ENCODE peak calls at places on chromosomes 2 and 18, in seven cellular contexts. One of them, this sample, is unnamed.

GRCh38 chr2:20496069-20496468 is 49.2 kb downstream of the RHOB start:
- DNase-seq in SK-N-SH: no peak
- DNase-seq in HCT116: peak
- DNase-seq in HepG2: peak
- DNase-seq in H1: no peak
- DNase-seq in K562: no peak
- DNase-seq in GM12878: no peak
- DNase-seq in this sample: no peak

GRCh38 chr18:23977709-23978483 is 36.7 kb upstream of the TTC39C start:
- DNase-seq in HepG2: no peak
- DNase-seq in SK-N-SH: no peak
- DNase-seq in HCT116: no peak
- DNase-seq in GM12878: no peak
- DNase-seq in H1: no peak
- DNase-seq in K562: no peak
- DNase-seq in this sample: no peak

GRCh38 chr2:32622570-32623310 is 5.1 kb upstream of the TTC27 start:
- DNase-seq in HepG2: peak
- DNase-seq in HCT116: no peak
- DNase-seq in H1: no peak
- DNase-seq in K562: no peak
- DNase-seq in SK-N-SH: no peak
- DNase-seq in GM12878: no peak
- DNase-seq in this sample: no peak

GRCh38 chr2:201887851-201888451 is 81.6 kb downstream of the CDK15 start:
- DNase-seq in SK-N-SH: no peak
- DNase-seq in HCT116: no peak
- DNase-seq in HepG2: no peak
- DNase-seq in GM12878: no peak
- DNase-seq in H1: no peak
- DNase-seq in K562: no peak
- DNase-seq in this sample: no peak

GRCh38 chr2:188245230-188245629 is 46.4 kb upstream of the GULP1 start:
- DNase-seq in GM12878: no peak
- DNase-seq in HCT116: no peak
- DNase-seq in HepG2: no peak
- DNase-seq in SK-N-SH: no peak
- DNase-seq in H1: no peak
- DNase-seq in K562: no peak
- DNase-seq in this sample: no peak

GRCh38 chr2:138403431-138403927 is 98.1 kb upstream of the SPOPL start:
- DNase-seq in K562: no peak
- DNase-seq in HCT116: no peak
- DNase-seq in GM12878: no peak
- DNase-seq in H1: no peak
- DNase-seq in SK-N-SH: no peak
- DNase-seq in HepG2: no peak
- DNase-seq in this sample: no peak

GRCh38 chr2:8581048-8581561 is 100.8 kb upstream of the ID2 start:
- DNase-seq in HepG2: no peak
- DNase-seq in K562: no peak
- DNase-seq in GM12878: no peak
- DNase-seq in HCT116: no peak
- DNase-seq in H1: no peak
- DNase-seq in SK-N-SH: no peak
- DNase-seq in this sample: no peak

GRCh38 chr18:23226930-23227728 is 91.8 kb downstream of the CABLES1 start:
- DNase-seq in K562: no peak
- DNase-seq in HCT116: no peak
- DNase-seq in H1: no peak
- DNase-seq in HepG2: no peak
- DNase-seq in SK-N-SH: no peak
- DNase-seq in GM12878: no peak
- DNase-seq in this sample: no peak

GRCh38 chr2:18966131-18966530 is 376.8 kb upstream of the NT5C1B start:
- DNase-seq in HCT116: no peak
- DNase-seq in H1: no peak
- DNase-seq in K562: no peak
- DNase-seq in HepG2: no peak
- DNase-seq in GM12878: no peak
- DNase-seq in SK-N-SH: no peak
- DNase-seq in this sample: no peak

GRCh38 chr2:9613291-9613690 is 17.5 kb downstream of the YWHAQ start:
- DNase-seq in HepG2: no peak
- DNase-seq in H1: no peak
- DNase-seq in HCT116: no peak
- DNase-seq in SK-N-SH: no peak
- DNase-seq in GM12878: no peak
- DNase-seq in K562: no peak
- DNase-seq in this sample: no peak

GRCh38 chr2:102669401-102669800 is 50.0 kb downstream of the SLC9A2 start:
- DNase-seq in H1: no peak
- DNase-seq in SK-N-SH: no peak
- DNase-seq in GM12878: no peak
- DNase-seq in K562: no peak
- DNase-seq in HepG2: no peak
- DNase-seq in HCT116: no peak
- DNase-seq in this sample: no peak

GRCh38 chr2:119117891-119118882 is 40.4 kb downstream of the C1QL2 start:
- DNase-seq in HCT116: no peak
- DNase-seq in HepG2: no peak
- DNase-seq in GM12878: no peak
- DNase-seq in H1: no peak
- DNase-seq in K562: no peak
- DNase-seq in SK-N-SH: no peak
- DNase-seq in this sample: no peak

GRCh38 chr2:42167458-42167857 is 1.7 kb upstream of the EML4 start:
- DNase-seq in GM12878: no peak
- DNase-seq in HCT116: no peak
- DNase-seq in H1: no peak
- DNase-seq in SK-N-SH: no peak
- DNase-seq in K562: no peak
- DNase-seq in HepG2: no peak
- DNase-seq in this sample: no peak

GRCh38 chr2:985317-985898 is 34.8 kb downstream of the SNTG2 start:
- DNase-seq in HCT116: no peak
- DNase-seq in K562: no peak
- DNase-seq in H1: no peak
- DNase-seq in HepG2: no peak
- DNase-seq in SK-N-SH: peak
- DNase-seq in GM12878: no peak
- DNase-seq in this sample: no peak

GRCh38 chr2:88448248-88448647 is 4.2 kb downstream of the FOXI3 start:
- DNase-seq in HCT116: no peak
- DNase-seq in K562: no peak
- DNase-seq in HepG2: no peak
- DNase-seq in SK-N-SH: no peak
- DNase-seq in H1: no peak
- DNase-seq in GM12878: no peak
- DNase-seq in this sample: no peak
- TF ChIP-seq YY1 in HCT116: no peak
- TF ChIP-seq YY1 in K562: no peak
- TF ChIP-seq YY1 in HepG2: no peak
- TF ChIP-seq YY1 in SK-N-SH: no peak
- TF ChIP-seq YY1 in H1: no peak
- TF ChIP-seq YY1 in GM12878: no peak
- TF ChIP-seq YY1 in this sample: no peak

DNA sequence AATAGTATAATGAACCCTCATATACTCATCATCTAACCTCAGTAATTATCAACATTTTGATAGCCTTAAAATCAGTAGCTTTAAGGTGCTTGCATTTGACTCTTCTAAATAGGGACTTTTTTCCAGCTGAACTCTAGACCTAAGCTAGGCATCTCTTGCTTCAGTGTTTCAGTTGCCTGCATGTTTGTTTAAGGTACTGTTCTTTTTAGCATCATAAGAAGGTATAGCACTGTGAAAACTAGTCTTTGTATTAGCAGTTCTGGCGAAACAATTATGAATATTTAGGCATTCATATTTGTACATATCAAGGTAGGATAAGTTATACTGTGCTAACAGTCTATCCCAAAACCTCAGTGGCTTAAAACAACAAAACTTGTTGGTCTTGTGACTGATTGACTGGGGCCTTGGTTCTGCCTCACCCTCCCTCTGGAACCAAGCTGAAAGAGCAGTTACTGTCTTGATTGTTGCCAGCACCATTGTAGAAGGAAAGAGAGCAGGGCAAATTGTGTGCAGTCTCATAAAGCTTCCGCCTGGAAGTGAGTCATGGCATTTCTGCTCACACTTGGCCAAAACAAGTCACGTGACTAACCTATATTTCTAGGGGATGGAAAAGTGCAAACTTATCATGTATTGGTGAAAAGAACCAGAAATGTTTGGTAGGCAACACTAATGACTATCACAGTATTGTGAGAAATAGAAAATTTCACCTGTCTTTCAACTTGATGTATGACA is 24.3 kb downstream of the GALNT1 start:
- DNase-seq in HepG2: no peak
- DNase-seq in GM12878: no peak
- DNase-seq in HCT116: no peak
- DNase-seq in H1: no peak
- DNase-seq in K562: no peak
- DNase-seq in SK-N-SH: no peak
- DNase-seq in this sample: no peak
- TF ChIP-seq YY1 in HepG2: no peak
- TF ChIP-seq YY1 in GM12878: no peak
- TF ChIP-seq YY1 in HCT116: no peak
- TF ChIP-seq YY1 in H1: no peak
- TF ChIP-seq YY1 in K562: no peak
- TF ChIP-seq YY1 in SK-N-SH: no peak
- TF ChIP-seq YY1 in this sample: no peak

GRCh38 chr18:77906103-77906502 is 656.5 kb downstream of the GALR1 start:
- DNase-seq in H1: no peak
- DNase-seq in HCT116: no peak
- DNase-seq in K562: no peak
- DNase-seq in HepG2: no peak
- DNase-seq in SK-N-SH: no peak
- DNase-seq in GM12878: no peak
- DNase-seq in this sample: no peak

GRCh38 chr18:77897606-77898005 is 648.0 kb downstream of the GALR1 start:
- DNase-seq in SK-N-SH: no peak
- DNase-seq in H1: no peak
- DNase-seq in K562: no peak
- DNase-seq in HepG2: no peak
- DNase-seq in HCT116: no peak
- DNase-seq in GM12878: no peak
- DNase-seq in this sample: no peak

GRCh38 chr18:77905011-77905410 is 655.4 kb downstream of the GALR1 start:
- DNase-seq in K562: no peak
- DNase-seq in HCT116: no peak
- DNase-seq in SK-N-SH: no peak
- DNase-seq in GM12878: no peak
- DNase-seq in H1: no peak
- DNase-seq in HepG2: no peak
- DNase-seq in this sample: no peak

GRCh38 chr18:77905449-77906055 is 655.9 kb downstream of the GALR1 start:
- DNase-seq in HCT116: no peak
- DNase-seq in H1: no peak
- DNase-seq in SK-N-SH: no peak
- DNase-seq in K562: no peak
- DNase-seq in GM12878: no peak
- DNase-seq in HepG2: no peak
- DNase-seq in this sample: no peak

GRCh38 chr18:77899972-77900754 is 650.5 kb downstream of the GALR1 start:
- DNase-seq in HCT116: no peak
- DNase-seq in SK-N-SH: peak
- DNase-seq in HepG2: no peak
- DNase-seq in GM12878: no peak
- DNase-seq in K562: peak
- DNase-seq in H1: no peak
- DNase-seq in this sample: peak
- TF ChIP-seq YY1 in HCT116: no peak
- TF ChIP-seq YY1 in SK-N-SH: no peak
- TF ChIP-seq YY1 in HepG2: no peak
- TF ChIP-seq YY1 in GM12878: peak
- TF ChIP-seq YY1 in K562: no peak
- TF ChIP-seq YY1 in H1: no peak
- TF ChIP-seq YY1 in this sample: no peak

GRCh38 chr2:240596491-240596931 is 10.0 kb downstream of the CAPN10 start:
- DNase-seq in SK-N-SH: no peak
- DNase-seq in GM12878: no peak
- DNase-seq in H1: no peak
- DNase-seq in K562: no peak
- DNase-seq in HepG2: no peak
- DNase-seq in HCT116: no peak
- DNase-seq in this sample: no peak
- TF ChIP-seq YY1 in SK-N-SH: no peak
- TF ChIP-seq YY1 in GM12878: no peak
- TF ChIP-seq YY1 in H1: no peak
- TF ChIP-seq YY1 in K562: no peak
- TF ChIP-seq YY1 in HepG2: no peak
- TF ChIP-seq YY1 in HCT116: no peak
- TF ChIP-seq YY1 in this sample: no peak

GRCh38 chr2:200585730-200586643 is at the start of gene AOX1:
- DNase-seq in GM12878: no peak
- DNase-seq in HCT116: no peak
- DNase-seq in SK-N-SH: peak
- DNase-seq in H1: peak
- DNase-seq in K562: no peak
- DNase-seq in HepG2: peak
- DNase-seq in this sample: peak

GRCh38 chr2:200586644-200586975 is 796 bp downstream of the AOX1 start:
- DNase-seq in GM12878: no peak
- DNase-seq in HCT116: no peak
- DNase-seq in H1: no peak
- DNase-seq in HepG2: no peak
- DNase-seq in K562: no peak
- DNase-seq in SK-N-SH: no peak
- DNase-seq in this sample: no peak

GRCh38 chr2:200588076-200588678 is 2.4 kb downstream of the AOX1 start:
- DNase-seq in GM12878: no peak
- DNase-seq in SK-N-SH: no peak
- DNase-seq in K562: no peak
- DNase-seq in HCT116: no peak
- DNase-seq in H1: no peak
- DNase-seq in HepG2: no peak
- DNase-seq in this sample: no peak

GRCh38 chr2:200585340-200585729 is 479 bp upstream of the AOX1 start:
- DNase-seq in H1: no peak
- DNase-seq in SK-N-SH: no peak
- DNase-seq in GM12878: no peak
- DNase-seq in HCT116: no peak
- DNase-seq in HepG2: no peak
- DNase-seq in K562: no peak
- DNase-seq in this sample: no peak

GRCh38 chr2:200587007-200587616 is 1.3 kb downstream of the AOX1 start:
- DNase-seq in HCT116: no peak
- DNase-seq in H1: no peak
- DNase-seq in HepG2: no peak
- DNase-seq in GM12878: no peak
- DNase-seq in SK-N-SH: no peak
- DNase-seq in K562: no peak
- DNase-seq in this sample: no peak
- TF ChIP-seq YY1 in HCT116: no peak
- TF ChIP-seq YY1 in H1: no peak
- TF ChIP-seq YY1 in HepG2: no peak
- TF ChIP-seq YY1 in GM12878: no peak
- TF ChIP-seq YY1 in SK-N-SH: no peak
- TF ChIP-seq YY1 in K562: no peak
- TF ChIP-seq YY1 in this sample: no peak